ENCODE peak calls at places on chromosomes 13 and 19, in four cellular contexts. M, E, X and R are unnamed samples.

GRCh38 chr13:62357887-62358645 is 942.4 kb upstream of the PCDH20 start:
- DNase-seq in M (no peak), E (no peak), X (no peak), R (no peak)

GRCh38 chr13:113129921-113130750 is 7.5 kb downstream of the F10 start:
- DNase-seq in M (no peak), E (peak), X (peak), R (no peak)

GRCh38 chr19:40144151-40144550 is 47.1 kb upstream of the MAP3K10 start:
- DNase-seq in M (no peak), E (peak), X (no peak), R (no peak)

GRCh38 chr19:14118165-14119051 is 846 bp upstream of the PRKACA start:
- DNase-seq in M (peak), E (peak), X (peak), R (peak)

GRCh38 chr19:377801-378581 is 31.0 kb downstream of the C2CD4C start:
- DNase-seq in M (no peak), E (no peak), X (no peak), R (no peak)

GRCh38 chr13:60788156-60788829 is 391.3 kb downstream of the TDRD3 start:
- DNase-seq in M (peak), E (no peak), X (no peak), R (peak)

GRCh38 chr13:106343831-106344230 is 191.6 kb downstream of the EFNB2 start:
- DNase-seq in M (no peak), E (no peak), X (no peak), R (no peak)

GRCh38 chr19:4582112-4582553 is 22.6 kb upstream of the SEMA6B start:
- DNase-seq in M (no peak), E (no peak), X (no peak), R (no peak)

GRCh38 chr19:16454519-16454918 is 17.3 kb downstream of the EPS15L1 start:
- DNase-seq in M (no peak), E (no peak), X (no peak), R (no peak)

GRCh38 chr19:16456652-16457194 is 15.0 kb downstream of the EPS15L1 start:
- DNase-seq in M (no peak), E (no peak), X (no peak), R (no peak)

GRCh38 chr19:16457195-16457953 is 14.4 kb downstream of the EPS15L1 start:
- DNase-seq in M (peak), E (no peak), X (no peak), R (peak)

GRCh38 chr19:16457954-16458331 is 13.8 kb downstream of the EPS15L1 start:
- DNase-seq in M (peak), E (no peak), X (no peak), R (peak)

DNA sequence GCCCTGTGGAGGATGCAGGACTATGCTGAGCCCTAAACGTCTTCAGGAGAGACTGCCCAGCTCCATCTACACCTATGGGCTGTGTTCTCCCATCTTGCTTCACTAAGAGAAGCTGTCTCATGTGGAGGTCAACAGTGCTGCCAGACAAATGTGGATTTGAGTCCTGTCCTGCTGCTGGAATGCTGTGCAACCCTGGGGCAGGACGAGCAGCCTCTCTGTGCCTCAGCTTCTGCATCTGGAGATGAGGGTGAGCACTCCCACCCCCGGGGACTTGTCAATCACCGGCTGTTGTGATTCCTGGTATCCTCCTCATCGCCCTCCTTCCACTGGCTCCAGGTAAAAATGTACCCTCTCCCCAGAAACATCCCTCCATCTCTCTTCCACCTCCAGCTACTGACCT is 16.3 kb downstream of the EPS15L1 start:
- DNase-seq in M (no peak), E (no peak), X (no peak), R (no peak)
- H3K27ac ChIP-seq in M (peak), E (no peak), X (no peak), R (peak)

DNA sequence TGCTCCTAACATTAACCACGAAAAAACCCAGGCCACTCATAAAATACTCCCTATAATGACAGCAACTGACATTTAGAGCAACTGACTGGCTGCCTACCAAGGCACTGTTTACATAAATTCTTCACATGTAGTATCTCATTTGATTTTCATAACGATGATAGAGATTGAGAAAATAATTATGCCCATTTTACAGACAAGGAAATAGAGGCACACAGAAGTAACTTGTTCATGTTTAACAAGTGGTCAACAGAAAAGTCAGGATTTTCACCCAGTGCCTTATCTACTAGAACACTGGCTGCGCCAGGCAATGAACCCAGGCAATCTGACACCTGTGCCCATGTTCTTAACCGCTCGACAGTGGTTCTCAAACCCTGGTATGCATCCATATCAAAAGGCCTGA is 6.3 kb downstream of the ZNF45 start:
- DNase-seq in M (no peak), E (no peak), X (no peak), R (no peak)
- H3K4me3 ChIP-seq in M (no peak), E (no peak), X (no peak), R (no peak)

GRCh38 chr13:31150315-31150985 is 11.3 kb downstream of the HSPH1 start:
- DNase-seq in M (no peak), E (no peak), X (no peak), R (no peak)
- H3K27ac ChIP-seq in M (no peak), E (no peak), X (no peak), R (no peak)

GRCh38 chr19:56092685-56093631 is 28.1 kb downstream of the ZNF787 start:
- DNase-seq in M (no peak), E (no peak), X (no peak), R (no peak)
- H3K4me3 ChIP-seq in M (no peak), E (no peak), X (no peak), R (no peak)

DNA sequence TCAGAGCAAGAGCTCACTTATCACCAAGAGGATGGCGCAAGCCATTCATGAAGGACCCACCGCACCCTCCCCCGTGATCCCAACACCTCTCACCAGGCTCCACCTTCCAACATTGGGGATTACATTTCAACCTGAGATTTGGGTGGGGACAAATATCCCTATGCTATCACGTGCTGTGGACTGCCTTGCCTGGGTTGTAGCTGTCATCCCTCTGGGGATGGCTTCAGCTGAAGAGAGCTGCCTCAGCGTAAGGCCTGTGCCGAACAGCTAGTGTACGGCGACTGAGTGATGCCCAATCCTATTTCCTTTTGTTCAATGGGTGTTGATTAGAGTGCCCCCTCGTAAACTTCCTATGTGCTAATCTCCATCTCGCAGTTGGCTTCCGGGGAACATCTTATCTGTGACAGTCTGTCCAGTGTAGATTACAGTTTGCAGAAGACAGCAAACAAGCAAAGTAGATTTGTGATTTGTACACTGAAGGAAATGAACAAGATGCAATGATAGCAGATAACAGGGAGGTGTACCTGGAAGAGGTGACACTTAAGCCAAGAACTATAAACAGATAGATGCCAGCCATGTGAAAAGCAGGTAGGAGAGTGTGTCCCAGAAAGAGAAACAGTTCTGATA is 11.8 kb upstream of the RCBTB1 start:
- DNase-seq in M (no peak), E (no peak), X (no peak), R (no peak)
- H3K27ac ChIP-seq in M (no peak), E (no peak), X (no peak), R (no peak)

GRCh38 chr19:35742121-35742724 is at the start of gene IGFLR1:
- DNase-seq in M (no peak), E (peak), X (no peak), R (no peak)
- H3K4me3 ChIP-seq in M (peak), E (peak), X (peak), R (peak)